ENCODE peak calls at places on chromosomes 13 and 19, in seven cellular contexts. One of them, this sample, is unnamed.

GRCh38 chr19:17779281-17779930 is 15.5 kb upstream of the B3GNT3 start:
- DNase-seq in A673: peak; percentile 82
- DNase-seq in tibial artery: peak; percentile 70
- DNase-seq in lung: peak; percentile 58
- DNase-seq in heart left ventricle: peak; percentile 64
- DNase-seq in prostate gland: no peak
- DNase-seq in breast epithelium: no peak
- DNase-seq in this sample: peak; percentile 36

GRCh38 chr19:43809762-43810696 is 7.8 kb upstream of the LYPD5 start:
- DNase-seq in A673: peak; percentile 73
- DNase-seq in tibial artery: no peak
- DNase-seq in lung: no peak
- DNase-seq in heart left ventricle: no peak
- DNase-seq in prostate gland: peak; percentile 24
- DNase-seq in breast epithelium: no peak
- DNase-seq in this sample: no peak

GRCh38 chr13:109725297-109725696 is 61.1 kb downstream of the IRS2 start:
- DNase-seq in A673: peak; percentile 54
- DNase-seq in tibial artery: no peak
- DNase-seq in lung: no peak
- DNase-seq in heart left ventricle: no peak
- DNase-seq in prostate gland: no peak
- DNase-seq in breast epithelium: no peak
- DNase-seq in this sample: no peak

GRCh38 chr19:19774354-19775033 is 41.6 kb upstream of the ZNF14 start:
- DNase-seq in A673: no peak
- DNase-seq in tibial artery: no peak
- DNase-seq in lung: no peak
- DNase-seq in heart left ventricle: no peak
- DNase-seq in prostate gland: no peak
- DNase-seq in breast epithelium: no peak
- DNase-seq in this sample: no peak

GRCh38 chr13:110392510-110393233 is 85.6 kb downstream of the COL4A2 start:
- DNase-seq in A673: no peak
- DNase-seq in tibial artery: no peak
- DNase-seq in lung: no peak
- DNase-seq in heart left ventricle: no peak
- DNase-seq in prostate gland: no peak
- DNase-seq in breast epithelium: no peak
- DNase-seq in this sample: no peak

GRCh38 chr19:58560921-58561320 is 2.5 kb upstream of the UBE2M start:
- DNase-seq in A673: no peak
- DNase-seq in tibial artery: no peak
- DNase-seq in lung: no peak
- DNase-seq in heart left ventricle: no peak
- DNase-seq in prostate gland: no peak
- DNase-seq in breast epithelium: no peak
- DNase-seq in this sample: no peak

GRCh38 chr13:27396252-27396846 is 28.1 kb upstream of the GTF3A start:
- DNase-seq in A673: no peak
- DNase-seq in tibial artery: no peak
- DNase-seq in lung: no peak
- DNase-seq in heart left ventricle: no peak
- DNase-seq in prostate gland: no peak
- DNase-seq in breast epithelium: no peak
- DNase-seq in this sample: no peak

GRCh38 chr19:32018014-32018413 is 327.4 kb upstream of the ZNF507 start:
- DNase-seq in A673: peak; percentile 72
- DNase-seq in tibial artery: no peak
- DNase-seq in lung: no peak
- DNase-seq in heart left ventricle: no peak
- DNase-seq in prostate gland: peak; percentile 76
- DNase-seq in breast epithelium: no peak
- DNase-seq in this sample: no peak

GRCh38 chr13:68439821-68440220 is 1209.7 kb upstream of the PCDH9 start:
- DNase-seq in A673: no peak
- DNase-seq in tibial artery: no peak
- DNase-seq in lung: no peak
- DNase-seq in heart left ventricle: no peak
- DNase-seq in prostate gland: no peak
- DNase-seq in breast epithelium: no peak
- DNase-seq in this sample: no peak

GRCh38 chr19:46932346-46932745 is 71.5 kb downstream of the ARHGAP35 start:
- DNase-seq in A673: no peak
- DNase-seq in tibial artery: no peak
- DNase-seq in lung: peak; percentile 51
- DNase-seq in heart left ventricle: no peak
- DNase-seq in prostate gland: no peak
- DNase-seq in breast epithelium: no peak
- DNase-seq in this sample: no peak

GRCh38 chr13:111920306-111920931 is 146.5 kb upstream of the SOX1 start:
- DNase-seq in A673: no peak
- DNase-seq in tibial artery: no peak
- DNase-seq in lung: no peak
- DNase-seq in heart left ventricle: no peak
- DNase-seq in prostate gland: no peak
- DNase-seq in breast epithelium: no peak
- DNase-seq in this sample: no peak
- H3K4me1 ChIP-seq in A673: no peaks in the 10 kb centered on the region
- H3K4me1 ChIP-seq in tibial artery: no peaks in the 10 kb centered on the region
- H3K4me1 ChIP-seq in lung: no peaks in the 10 kb centered on the region
- H3K4me1 ChIP-seq in heart left ventricle: no peaks in the 10 kb centered on the region
- H3K4me1 ChIP-seq in prostate gland: no peaks in the 10 kb centered on the region
- H3K4me1 ChIP-seq in breast epithelium: no peaks in the 10 kb centered on the region
- H3K4me1 ChIP-seq in this sample: no peaks in the 10 kb centered on the region

DNA sequence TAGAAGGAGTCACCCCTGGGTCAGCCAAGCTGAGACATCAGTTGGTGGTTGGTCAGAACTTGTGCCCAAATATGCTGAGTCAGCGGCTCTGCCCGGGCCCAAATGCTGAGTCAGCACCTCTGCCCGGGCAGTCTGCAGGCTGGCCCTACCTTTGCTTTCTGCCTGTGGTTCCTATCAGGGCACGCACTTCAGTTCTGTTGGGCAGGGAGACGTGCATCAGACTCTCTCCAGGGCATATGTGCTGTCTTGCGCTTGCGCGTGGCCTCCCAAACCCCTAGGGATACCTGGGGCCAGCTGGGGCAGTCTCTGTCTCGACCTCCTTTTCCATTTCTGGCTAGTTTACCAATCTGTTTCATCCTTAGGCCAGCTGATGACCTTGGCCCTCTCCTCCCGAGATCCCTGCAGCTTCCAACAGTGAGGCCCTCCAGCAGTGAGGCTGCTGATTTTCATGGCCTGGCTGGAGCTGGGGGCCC is 24.4 kb upstream of the LDLR start:
- DNase-seq in A673: no peak
- DNase-seq in tibial artery: no peak
- DNase-seq in lung: no peak
- DNase-seq in heart left ventricle: no peak
- DNase-seq in prostate gland: no peak
- DNase-seq in breast epithelium: no peak
- DNase-seq in this sample: no peak
- H3K36me3 ChIP-seq in A673: peaks cover 49% of the 10 kb centered on the region
- H3K36me3 ChIP-seq in tibial artery: no peaks in the 10 kb centered on the region
- H3K36me3 ChIP-seq in lung: peaks cover 21% of the 10 kb centered on the region
- H3K36me3 ChIP-seq in heart left ventricle: no peaks in the 10 kb centered on the region
- H3K36me3 ChIP-seq in prostate gland: no peaks in the 10 kb centered on the region
- H3K36me3 ChIP-seq in breast epithelium: no peaks in the 10 kb centered on the region
- H3K36me3 ChIP-seq in this sample: peaks cover 60% of the 10 kb centered on the region

GRCh38 chr19:49533551-49534488 is 6.0 kb downstream of the RCN3 start:
- DNase-seq in A673: peak; percentile 81
- DNase-seq in tibial artery: peak; percentile 87
- DNase-seq in lung: peak; percentile 71
- DNase-seq in heart left ventricle: peak; percentile 78
- DNase-seq in prostate gland: peak; percentile 55
- DNase-seq in breast epithelium: peak; percentile 75
- DNase-seq in this sample: peak; percentile 72
- TF ChIP-seq CTCF in A673: no peak
- TF ChIP-seq CTCF in tibial artery: no peak
- TF ChIP-seq CTCF in lung: no peak
- TF ChIP-seq CTCF in heart left ventricle: peak; percentile 30
- TF ChIP-seq CTCF in prostate gland: peak; percentile 11
- TF ChIP-seq CTCF in breast epithelium: peak; percentile 20
- TF ChIP-seq CTCF in this sample: no peak

GRCh38 chr13:40970803-40971202 is 48.3 kb downstream of the ELF1 start:
- DNase-seq in A673: no peak
- DNase-seq in tibial artery: no peak
- DNase-seq in lung: no peak
- DNase-seq in heart left ventricle: no peak
- DNase-seq in prostate gland: no peak
- DNase-seq in breast epithelium: no peak
- DNase-seq in this sample: no peak
- H3K4me1 ChIP-seq in A673: peaks cover 32% of the 10 kb centered on the region
- H3K4me1 ChIP-seq in tibial artery: no peaks in the 10 kb centered on the region
- H3K4me1 ChIP-seq in lung: peaks cover 10% of the 10 kb centered on the region
- H3K4me1 ChIP-seq in heart left ventricle: peaks cover 41% of the 10 kb centered on the region
- H3K4me1 ChIP-seq in prostate gland: peaks cover 7% of the 10 kb centered on the region
- H3K4me1 ChIP-seq in breast epithelium: peaks cover 14% of the 10 kb centered on the region
- H3K4me1 ChIP-seq in this sample: peaks cover 99% of the 10 kb centered on the region

GRCh38 chr19:35272954-35273649 is 4.3 kb downstream of the USF2 start:
- DNase-seq in A673: no peak
- DNase-seq in tibial artery: no peak
- DNase-seq in lung: no peak
- DNase-seq in heart left ventricle: no peak
- DNase-seq in prostate gland: no peak
- DNase-seq in breast epithelium: no peak
- DNase-seq in this sample: no peak
- H3K36me3 ChIP-seq in A673: peaks cover 28% of the 10 kb centered on the region
- H3K36me3 ChIP-seq in tibial artery: peaks cover 49% of the 10 kb centered on the region
- H3K36me3 ChIP-seq in lung: peaks cover 50% of the 10 kb centered on the region
- H3K36me3 ChIP-seq in heart left ventricle: peaks cover 5% of the 10 kb centered on the region
- H3K36me3 ChIP-seq in prostate gland: peaks cover 11% of the 10 kb centered on the region
- H3K36me3 ChIP-seq in breast epithelium: peaks cover 5% of the 10 kb centered on the region
- H3K36me3 ChIP-seq in this sample: peaks cover 8% of the 10 kb centered on the region